ENCODE peak calls at places on chromosomes 11 and 22, in six cellular contexts. S, V, B, L, H and W are unnamed samples.

GRCh38 chr11:86999859-87000753 is 37.6 kb upstream of the TMEM135 start:
- DNase-seq in S (no peak), V (no peak), B (no peak), L (no peak), H (no peak), W (no peak)

GRCh38 chr22:23144926-23145906 is at the start of gene RAB36:
- DNase-seq in S (peak), V (peak), B (peak), L (peak), H (peak), W (peak)

GRCh38 chr11:96045622-96046456 is 121.9 kb upstream of the MTMR2 start:
- DNase-seq in S (no peak), V (no peak), B (no peak), L (no peak), H (no peak), W (peak)

GRCh38 chr11:68536706-68537105 is 76.2 kb downstream of the PPP6R3 start:
- DNase-seq in S (no peak), V (no peak), B (no peak), L (no peak), H (no peak), W (no peak)

GRCh38 chr22:30968015-30968923 is at the start of gene MORC2:
- DNase-seq in S (peak), V (peak), B (peak), L (no peak), H (no peak), W (no peak)

GRCh38 chr11:76025068-76025467 is 181.2 kb downstream of the WNT11 start:
- DNase-seq in S (peak), V (no peak), B (no peak), L (no peak), H (peak), W (no peak)

GRCh38 chr22:36432592-36433317 is 45.0 kb upstream of the MYH9 start:
- DNase-seq in S (no peak), V (no peak), B (no peak), L (no peak), H (no peak), W (no peak)

GRCh38 chr11:45100338-45100737 is 46.1 kb upstream of the PRDM11 start:
- DNase-seq in S (peak), V (no peak), B (no peak), L (no peak), H (no peak), W (no peak)

GRCh38 chr11:32302826-32303225 is 132.5 kb downstream of the WT1 start:
- DNase-seq in S (no peak), V (no peak), B (no peak), L (no peak), H (no peak), W (no peak)